ENCODE peak calls at places on chromosomes 7 and 10, in six cellular contexts. M, Y, X, H, S and R are unnamed samples.

GRCh38 chr7:99997545-99998137 is 17.8 kb upstream of the ZKSCAN1 start:
- DNase-seq in S (no peak), M (no peak), X (peak; percentile 87), Y (peak; percentile 79), H (peak; percentile 75), R (no peak)

GRCh38 chr10:87864497-87865059 is 1.2 kb downstream of the PTEN start:
- DNase-seq in Y (no peak), M (no peak), S (no peak), X (no peak), H (no peak), R (no peak)

GRCh38 chr7:106050743-106051110 is 61.4 kb downstream of the SYPL1 start:
- DNase-seq in H (no peak), Y (no peak), X (no peak), M (no peak), S (no peak), R (no peak)

GRCh38 chr10:14371616-14372015 is 40.9 kb upstream of the FRMD4A start:
- DNase-seq in H (no peak), Y (no peak), M (no peak), X (no peak), S (no peak), R (no peak)

GRCh38 chr10:60757422-60757895 is 20.8 kb upstream of the CDK1 start:
- DNase-seq in M (no peak), X (no peak), S (no peak), Y (no peak), H (no peak), R (no peak)

GRCh38 chr10:104925232-104925851 is 284.3 kb downstream of the SORCS3 start:
- DNase-seq in Y (peak; percentile 42), M (no peak), H (no peak), S (no peak), X (peak; percentile 25), R (no peak)

GRCh38 chr7:84669177-84669732 is 474.7 kb upstream of the SEMA3A start:
- DNase-seq in M (no peak), Y (no peak), X (no peak), S (no peak), H (no peak), R (no peak)

GRCh38 chr7:129800901-129801300 is 151.9 kb downstream of the UBE2H start:
- DNase-seq in H (no peak), Y (no peak), X (no peak), S (no peak), M (no peak), R (no peak)

GRCh38 chr7:102304668-102305067 is 18.0 kb downstream of the SH2B2 start:
- DNase-seq in Y (no peak), S (no peak), M (no peak), H (no peak), X (no peak), R (no peak)

GRCh38 chr7:65846008-65846570 is 26.8 kb upstream of the VKORC1L1 start:
- DNase-seq in H (no peak), Y (peak; percentile 84), X (no peak), M (no peak), S (no peak), R (no peak)

GRCh38 chr7:128697301-128697905 is 25.3 kb downstream of the GARIN1A start:
- DNase-seq in H (no peak), X (peak; percentile 21), S (no peak), M (peak; percentile 45), Y (peak; percentile 38), R (no peak)

GRCh38 chr7:64874114-64874513 is 29.0 kb upstream of the ZNF273 start:
- DNase-seq in X (no peak), S (peak; percentile 60), H (peak; percentile 40), M (no peak), Y (peak; percentile 19), R (no peak)

GRCh38 chr10:133264455-133264854 is 12.2 kb downstream of the ADAM8 start:
- DNase-seq in M (peak; percentile 29), S (no peak), X (no peak), H (no peak), Y (no peak), R (no peak)

GRCh38 chr10:119675483-119676170 is 24.4 kb downstream of the BAG3 start:
- DNase-seq in M (peak; percentile 5), Y (no peak), H (no peak), S (no peak), X (no peak), R (no peak)

GRCh38 chr10:7891634-7892033 is 73.3 kb downstream of the TAF3 start:
- DNase-seq in X (no peak), Y (no peak), H (no peak), S (no peak), M (no peak), R (no peak)

GRCh38 chr7:134031835-134032617 is 95.1 kb upstream of the LRGUK start:
- DNase-seq in X (no peak), S (no peak), H (no peak), Y (no peak), M (no peak), R (no peak)

GRCh38 chr7:105295626-105296352 is 92.9 kb downstream of the SRPK2 start:
- DNase-seq in M (no peak), H (no peak), Y (no peak), X (no peak), S (no peak), R (no peak)

GRCh38 chr10:115129752-115130151 is 36.6 kb downstream of the ATRNL1 start:
- DNase-seq in S (no peak), Y (no peak), X (peak; percentile 10), M (no peak), H (no peak), R (no peak)

GRCh38 chr7:9776900-9777299 is 1196.8 kb upstream of the PHF14 start:
- DNase-seq in X (no peak), M (no peak), S (no peak), Y (no peak), H (no peak), R (no peak)

GRCh38 chr10:31927597-31928530 is 767 bp downstream of the ARHGAP12 start:
- DNase-seq in Y (peak; percentile 50), S (no peak), H (peak; percentile 76), X (peak; percentile 74), M (no peak), R (no peak)

GRCh38 chr10:80412521-80412920 is 4.2 kb downstream of the PRXL2A start:
- DNase-seq in X (no peak), Y (no peak), S (no peak), M (no peak), H (no peak), R (no peak)

GRCh38 chr7:22726345-22726848 is 603 bp upstream of the IL6 start:
- DNase-seq in M (peak; percentile 23), H (peak; percentile 66), X (peak; percentile 7), S (no peak), Y (peak; percentile 34), R (peak; percentile 90)

GRCh38 chr10:86524225-86524982 is 2.8 kb upstream of the WAPL start:
- DNase-seq in Y (no peak), M (no peak), H (no peak), S (no peak), X (no peak), R (no peak)

GRCh38 chr7:80485721-80486120 is 26.1 kb downstream of the GNAT3 start:
- DNase-seq in Y (no peak), M (no peak), X (no peak), S (no peak), H (no peak), R (no peak)

GRCh38 chr10:70656489-70656888 is 15.8 kb upstream of the ADAMTS14 start:
- DNase-seq in M (peak; percentile 66), X (no peak), H (no peak), S (no peak), Y (no peak), R (no peak)

GRCh38 chr7:28802450-28802849 is 155.7 kb downstream of the TRIL start:
- DNase-seq in Y (no peak), S (no peak), M (no peak), H (no peak), X (no peak), R (no peak)

GRCh38 chr10:11411926-11412545 is 199.4 kb downstream of the USP6NL start:
- DNase-seq in H (no peak), M (no peak), S (no peak), X (no peak), Y (no peak), R (no peak)
- TF ChIP-seq CTCF in H (no peak), M (no peak), S (no peak), X (peak; percentile 19), Y (no peak), R (no peak)

GRCh38 chr10:48683424-48683823 is 1.2 kb upstream of the WDFY4 start:
- DNase-seq in H (no peak), M (no peak), S (peak; percentile 86), Y (no peak), X (no peak), R (peak; percentile 47)

GRCh38 chr10:48685731-48686130 is 1.1 kb downstream of the WDFY4 start:
- DNase-seq in Y (no peak), M (no peak), H (no peak), S (no peak), X (no peak), R (no peak)

GRCh38 chr10:48683893-48684292 is 780 bp upstream of the WDFY4 start:
- DNase-seq in H (no peak), Y (no peak), M (no peak), S (no peak), X (no peak), R (no peak)

GRCh38 chr10:48684463-48684791 is 246 bp upstream of the WDFY4 start:
- DNase-seq in X (no peak), M (no peak), S (peak; percentile 85), Y (no peak), H (no peak), R (no peak)

DNA sequence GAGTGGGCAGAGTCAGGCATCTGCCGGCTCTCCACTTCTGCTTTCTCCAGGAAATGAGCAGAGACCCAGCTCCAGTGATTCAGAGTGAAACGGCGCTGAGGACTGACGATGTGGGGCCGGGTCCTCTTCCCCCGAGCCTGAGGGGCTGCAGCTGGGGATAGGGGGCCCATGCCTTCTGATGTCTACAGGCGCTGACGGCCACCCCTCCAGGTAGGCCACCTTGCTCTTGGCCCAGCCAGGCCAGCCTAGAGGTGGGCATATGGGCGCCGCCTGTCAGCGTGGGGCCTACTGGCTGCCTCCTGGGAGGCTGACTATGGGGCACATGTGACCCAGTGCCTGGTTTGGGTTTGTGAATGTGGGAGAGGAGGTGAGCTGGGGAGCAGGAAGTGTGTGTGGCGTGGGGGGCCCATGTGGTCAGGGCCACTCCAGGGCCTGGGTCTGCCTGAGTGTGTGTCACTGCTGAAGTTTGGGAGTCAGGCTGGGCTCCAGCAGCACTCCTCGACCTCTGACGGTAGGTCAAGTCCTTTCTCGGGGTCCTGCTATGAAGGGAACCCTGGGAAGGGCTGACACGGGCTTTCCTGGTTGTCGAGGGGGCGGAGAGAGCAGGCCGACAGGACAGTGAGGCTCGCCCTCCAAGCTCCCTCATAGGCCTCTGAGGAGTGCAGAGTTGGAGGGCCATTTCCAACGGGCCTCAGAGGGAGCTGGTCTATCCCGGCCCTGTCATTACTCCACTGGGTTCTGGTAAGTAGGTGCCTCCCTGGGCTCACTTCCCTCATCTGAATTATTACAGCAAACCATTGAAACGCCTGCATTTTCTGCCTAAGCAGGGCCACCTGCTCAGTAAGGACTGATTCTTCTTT is at the start of gene WDFY4:
- DNase-seq in X (no peak), S (peak; percentile 79), Y (no peak), M (peak; percentile 48), H (no peak), R (peak; percentile 81)
- TF ChIP-seq POLR2AphosphoS5 in X (no peak), S (no peak), Y (no peak), M (peak; percentile 90), H (no peak), R (no peak)

GRCh38 chr7:142646274-142646895 is 102.9 kb upstream of the PRSS1 start:
- DNase-seq in S (no peak), M (no peak), Y (no peak), X (no peak), H (no peak), R (no peak)
- H3K4me3 ChIP-seq in S (no peak overlapping the region), M (no peak overlapping the region), Y (no peak overlapping the region), X (no peak overlapping the region), H (no peak overlapping the region), R (no peak overlapping the region)

GRCh38 chr7:75858430-75858829 is 20.4 kb upstream of the RHBDD2 start:
- DNase-seq in H (no peak), X (no peak), Y (no peak), S (no peak), M (no peak), R (no peak)
- TF ChIP-seq CTCF in H (no peak), X (no peak), Y (no peak), S (no peak), M (no peak), R (no peak)